ENCODE peak calls at places on chromosomes 1 and 21, in eight cellular contexts. One of them, this sample, is unnamed.

GRCh38 chr1:39890267-39890666 is 7.0 kb upstream of the TRIT1 start:
- DNase-seq in CD4-positive, alpha-beta T cell: no peak
- DNase-seq in left colon: no peak
- DNase-seq in heart left ventricle: no peak
- DNase-seq in CD8-positive, alpha-beta memory T cell: no peak
- DNase-seq in HEK293T: no peak
- DNase-seq in DMS153: no peak
- DNase-seq in thyroid gland: no peak
- DNase-seq in this sample: no peak

GRCh38 chr21:41707231-41707988 is 59.4 kb downstream of the RIPK4 start:
- DNase-seq in CD4-positive, alpha-beta T cell: no peak
- DNase-seq in left colon: no peak
- DNase-seq in heart left ventricle: no peak
- DNase-seq in CD8-positive, alpha-beta memory T cell: no peak
- DNase-seq in HEK293T: no peak
- DNase-seq in DMS153: peak; percentile 69
- DNase-seq in thyroid gland: peak; percentile 28
- DNase-seq in this sample: peak; percentile 90

GRCh38 chr1:25106352-25106751 is 126.0 kb downstream of the SYF2 start:
- DNase-seq in CD4-positive, alpha-beta T cell: no peak
- DNase-seq in left colon: no peak
- DNase-seq in heart left ventricle: no peak
- DNase-seq in CD8-positive, alpha-beta memory T cell: no peak
- DNase-seq in HEK293T: no peak
- DNase-seq in DMS153: no peak
- DNase-seq in thyroid gland: no peak
- DNase-seq in this sample: no peak

GRCh38 chr1:11286735-11287410 is 13.9 kb downstream of the UBIAD1 start:
- DNase-seq in CD4-positive, alpha-beta T cell: no peak
- DNase-seq in left colon: no peak
- DNase-seq in heart left ventricle: peak; percentile 3
- DNase-seq in CD8-positive, alpha-beta memory T cell: no peak
- DNase-seq in HEK293T: no peak
- DNase-seq in DMS153: no peak
- DNase-seq in thyroid gland: no peak
- DNase-seq in this sample: no peak

GRCh38 chr1:227396539-227397355 is 78.5 kb upstream of the CDC42BPA start:
- DNase-seq in CD4-positive, alpha-beta T cell: no peak
- DNase-seq in left colon: no peak
- DNase-seq in heart left ventricle: no peak
- DNase-seq in CD8-positive, alpha-beta memory T cell: no peak
- DNase-seq in HEK293T: no peak
- DNase-seq in DMS153: no peak
- DNase-seq in thyroid gland: no peak
- DNase-seq in this sample: peak; percentile 29

GRCh38 chr1:81801834-81802531 is 1.2 kb downstream of the ADGRL2 start:
- DNase-seq in CD4-positive, alpha-beta T cell: no peak
- DNase-seq in left colon: no peak
- DNase-seq in heart left ventricle: peak; percentile 65
- DNase-seq in CD8-positive, alpha-beta memory T cell: no peak
- DNase-seq in HEK293T: peak; percentile 39
- DNase-seq in DMS153: peak; percentile 24
- DNase-seq in thyroid gland: peak; percentile 31
- DNase-seq in this sample: no peak

GRCh38 chr1:34250342-34250741 is 73.6 kb downstream of the C1orf94 start:
- DNase-seq in CD4-positive, alpha-beta T cell: no peak
- DNase-seq in left colon: no peak
- DNase-seq in heart left ventricle: no peak
- DNase-seq in CD8-positive, alpha-beta memory T cell: no peak
- DNase-seq in HEK293T: no peak
- DNase-seq in DMS153: no peak
- DNase-seq in thyroid gland: no peak
- DNase-seq in this sample: no peak

GRCh38 chr1:211876849-211877248 is 46.3 kb upstream of the LPGAT1 start:
- DNase-seq in CD4-positive, alpha-beta T cell: no peak
- DNase-seq in left colon: no peak
- DNase-seq in heart left ventricle: no peak
- DNase-seq in CD8-positive, alpha-beta memory T cell: no peak
- DNase-seq in HEK293T: no peak
- DNase-seq in DMS153: no peak
- DNase-seq in thyroid gland: no peak
- DNase-seq in this sample: no peak

This sample was measured in small intestine.